ENCODE peak calls at places on chromosomes 11 and 22, in seven cellular contexts. Y, V, X, W, B, F and K are unnamed samples.

GRCh38 chr11:86737752-86738151 is 62.6 kb upstream of the PRSS23 start:
- DNase-seq in Y (no peak), V (no peak), X (no peak), W (peak), B (no peak), F (no peak), K (no peak)

GRCh38 chr11:67251841-67252240 is 14.4 kb upstream of the GRK2 start:
- DNase-seq in Y (no peak), V (no peak), X (no peak), W (no peak), B (no peak), F (no peak), K (no peak)

GRCh38 chr11:118145285-118146227 is 7.1 kb downstream of the SCN4B start:
- DNase-seq in Y (peak), V (peak), X (peak), W (peak), B (peak), F (peak), K (peak)

GRCh38 chr11:27468643-27469332 is 3.8 kb downstream of the LGR4 start:
- DNase-seq in Y (no peak), V (no peak), X (no peak), W (no peak), B (no peak), F (no peak), K (no peak)

GRCh38 chr22:45905924-45906865 is 70.8 kb downstream of the WNT7B start:
- DNase-seq in Y (no peak), V (no peak), X (no peak), W (peak), B (no peak), F (no peak), K (no peak)

GRCh38 chr11:32827276-32827675 is 2.5 kb upstream of the PRRG4 start:
- DNase-seq in Y (no peak), V (no peak), X (no peak), W (no peak), B (no peak), F (no peak), K (no peak)

GRCh38 chr11:113415343-113415742 is 27.8 kb downstream of the ANKK1 start:
- DNase-seq in Y (no peak), V (no peak), X (no peak), W (no peak), B (no peak), F (no peak), K (no peak)

GRCh38 chr11:23772081-23772480 is 724.8 kb upstream of the LUZP2 start:
- DNase-seq in Y (no peak), V (no peak), X (no peak), W (no peak), B (no peak), F (no peak), K (no peak)

GRCh38 chr11:133134561-133135173 is 397.6 kb downstream of the OPCML start:
- DNase-seq in Y (no peak), V (no peak), X (peak), W (peak), B (peak), F (peak), K (no peak)

GRCh38 chr22:40328551-40328950 is 17.7 kb upstream of the ADSL start:
- DNase-seq in Y (no peak), V (no peak), X (no peak), W (no peak), B (no peak), F (no peak), K (no peak)

GRCh38 chr11:127925430-127925829 is 661.9 kb downstream of the ETS1 start:
- DNase-seq in Y (no peak), V (no peak), X (peak), W (peak), B (no peak), F (no peak), K (no peak)

GRCh38 chr11:3202305-3202704 is 16.3 kb downstream of the MRGPRG start:
- DNase-seq in Y (peak), V (no peak), X (no peak), W (no peak), B (no peak), F (no peak), K (no peak)

GRCh38 chr22:45424241-45424731 is 10.8 kb downstream of the RIBC2 start:
- DNase-seq in Y (peak), V (no peak), X (no peak), W (no peak), B (no peak), F (no peak), K (no peak)

GRCh38 chr11:28757725-28758515 is 649.7 kb downstream of the METTL15 start:
- DNase-seq in Y (no peak), V (no peak), X (peak), W (peak), B (no peak), F (no peak), K (no peak)

GRCh38 chr11:44946268-44946667 is 4.4 kb downstream of the TP53I11 start:
- DNase-seq in Y (peak), V (no peak), X (no peak), W (no peak), B (no peak), F (no peak), K (no peak)

GRCh38 chr11:126438272-126438671 is 82.8 kb downstream of the ST3GAL4 start:
- DNase-seq in Y (no peak), V (no peak), X (no peak), W (peak), B (no peak), F (no peak), K (no peak)

GRCh38 chr11:76380161-76380976 is 563 bp downstream of the THAP12 start:
- DNase-seq in Y (peak), V (peak), X (no peak), W (peak), B (peak), F (peak), K (no peak)

GRCh38 chr22:48366056-48366455 is 1461.6 kb downstream of the BRD1 start:
- DNase-seq in Y (peak), V (no peak), X (no peak), W (no peak), B (no peak), F (no peak), K (no peak)

GRCh38 chr11:77821349-77821851 is 456 bp downstream of the AAMDC start:
- DNase-seq in Y (no peak), V (peak), X (no peak), W (peak), B (peak), F (peak), K (no peak)

GRCh38 chr22:33110562-33111163 is 52.5 kb upstream of the SYN3 start:
- DNase-seq in Y (no peak), V (no peak), X (no peak), W (no peak), B (no peak), F (no peak), K (no peak)

GRCh38 chr11:80346660-80347059 is 905.8 kb upstream of the TENM4 start:
- DNase-seq in Y (no peak), V (no peak), X (no peak), W (no peak), B (no peak), F (no peak), K (no peak)

GRCh38 chr22:36569999-36570398 is 41.0 kb upstream of the EIF3D start:
- DNase-seq in Y (no peak), V (no peak), X (no peak), W (peak), B (no peak), F (no peak), K (no peak)

GRCh38 chr11:111776398-111777093 is 10.4 kb upstream of the PPP2R1B start:
- DNase-seq in Y (no peak), V (no peak), X (no peak), W (no peak), B (peak), F (no peak), K (no peak)

GRCh38 chr11:78078218-78079167 is 1.2 kb downstream of the NDUFC2 start:
- DNase-seq in Y (no peak), V (no peak), X (no peak), W (no peak), B (no peak), F (no peak), K (no peak)

GRCh38 chr11:30825723-30826122 is 239.6 kb upstream of the MPPED2 start:
- DNase-seq in Y (no peak), V (no peak), X (no peak), W (no peak), B (no peak), F (no peak), K (no peak)

GRCh38 chr22:16960884-16961249 is 47.2 kb downstream of the GAB4 start:
- DNase-seq in Y (no peak), V (no peak), X (no peak), W (no peak), B (no peak), F (no peak), K (no peak)